ENCODE peak calls at places on chromosomes 4 and X, in four cellular contexts. One of them, this sample, is unnamed.
A peak's percentile ranks its signal among the peaks of the same experiment; 100 is the strongest.

GRCh38 chrX:115362334-115363095 is 73.0 kb downstream of the LUZP4 start:
- DNase-seq in iPS DF 19.7: no peak
- DNase-seq in nucleus accumbens: no peak
- DNase-seq in right cardiac atrium: no peak
- DNase-seq in this sample: no peak

GRCh38 chrX:154531626-154532025 is 15.0 kb downstream of the G6PD start:
- DNase-seq in nucleus accumbens: no peak
- DNase-seq in iPS DF 19.7: no peak
- DNase-seq in right cardiac atrium: no peak
- DNase-seq in this sample: no peak

GRCh38 chr4:35652197-35652596 is 592.1 kb downstream of the ARAP2 start:
- DNase-seq in right cardiac atrium: no peak
- DNase-seq in nucleus accumbens: no peak
- DNase-seq in iPS DF 19.7: no peak
- DNase-seq in this sample: no peak

GRCh38 chr4:145613546-145614234 is 5.5 kb upstream of the MMAA start:
- DNase-seq in iPS DF 19.7: no peak
- DNase-seq in nucleus accumbens: no peak
- DNase-seq in right cardiac atrium: no peak
- DNase-seq in this sample: no peak

GRCh38 chrX:113330416-113330815 is 489.8 kb upstream of the AMOT start:
- DNase-seq in iPS DF 19.7: no peak
- DNase-seq in nucleus accumbens: no peak
- DNase-seq in right cardiac atrium: no peak
- DNase-seq in this sample: no peak

GRCh38 chrX:105816517-105816916 is 5.8 kb upstream of the NRK start:
- DNase-seq in iPS DF 19.7: no peak
- DNase-seq in right cardiac atrium: no peak
- DNase-seq in nucleus accumbens: no peak
- DNase-seq in this sample: no peak

GRCh38 chrX:12245650-12246645 is 107.7 kb downstream of the FRMPD4 start:
- DNase-seq in nucleus accumbens: no peak
- DNase-seq in right cardiac atrium: no peak
- DNase-seq in iPS DF 19.7: no peak
- DNase-seq in this sample: no peak

GRCh38 chr4:104015680-104016079 is 295.9 kb upstream of the TACR3 start:
- DNase-seq in right cardiac atrium: no peak
- DNase-seq in nucleus accumbens: no peak
- DNase-seq in iPS DF 19.7: peak; percentile 2
- DNase-seq in this sample: no peak

GRCh38 chr4:56468097-56468422 is 643 bp downstream of the SRP72 start:
- DNase-seq in right cardiac atrium: no peak
- DNase-seq in nucleus accumbens: no peak
- DNase-seq in iPS DF 19.7: no peak
- DNase-seq in this sample: no peak

GRCh38 chr4:146548443-146548842 is 26.7 kb upstream of the SLC10A7 start:
- DNase-seq in iPS DF 19.7: no peak
- DNase-seq in nucleus accumbens: no peak
- DNase-seq in right cardiac atrium: no peak
- DNase-seq in this sample: no peak

GRCh38 chr4:138406881-138407280 is 164.7 kb upstream of the SLC7A11 start:
- DNase-seq in iPS DF 19.7: no peak
- DNase-seq in right cardiac atrium: no peak
- DNase-seq in nucleus accumbens: no peak
- DNase-seq in this sample: no peak

GRCh38 chr4:181933471-181933870 is 309.7 kb upstream of the TENM3 start:
- DNase-seq in nucleus accumbens: no peak
- DNase-seq in right cardiac atrium: no peak
- DNase-seq in iPS DF 19.7: no peak
- DNase-seq in this sample: no peak

GRCh38 chr4:20127626-20128025 is 124.1 kb upstream of the SLIT2 start:
- DNase-seq in nucleus accumbens: no peak
- DNase-seq in right cardiac atrium: no peak
- DNase-seq in iPS DF 19.7: no peak
- DNase-seq in this sample: no peak

GRCh38 chrX:264634-265455 is 16.3 kb upstream of the PLCXD1 start:
- DNase-seq in nucleus accumbens: no peak
- DNase-seq in right cardiac atrium: no peak
- DNase-seq in iPS DF 19.7: no peak
- DNase-seq in this sample: no peak

GRCh38 chrX:53486285-53486684 is 52.1 kb upstream of the HSD17B10 start:
- DNase-seq in right cardiac atrium: no peak
- DNase-seq in nucleus accumbens: no peak
- DNase-seq in iPS DF 19.7: no peak
- DNase-seq in this sample: no peak

GRCh38 chrX:151896734-151897474 is 15.8 kb upstream of the MAGEA4 start:
- DNase-seq in iPS DF 19.7: no peak
- DNase-seq in right cardiac atrium: no peak
- DNase-seq in nucleus accumbens: no peak
- DNase-seq in this sample: no peak

GRCh38 chr4:90112715-90113114 is 14.5 kb upstream of the CCSER1 start:
- DNase-seq in nucleus accumbens: no peak
- DNase-seq in right cardiac atrium: no peak
- DNase-seq in iPS DF 19.7: no peak
- DNase-seq in this sample: no peak

GRCh38 chrX:14697453-14697852 is 168.1 kb downstream of the GLRA2 start:
- DNase-seq in right cardiac atrium: peak; percentile 6
- DNase-seq in iPS DF 19.7: no peak
- DNase-seq in nucleus accumbens: no peak
- DNase-seq in this sample: no peak

GRCh38 chr4:98653006-98653405 is 5.4 kb downstream of the TSPAN5 start:
- DNase-seq in iPS DF 19.7: no peak
- DNase-seq in nucleus accumbens: no peak
- DNase-seq in right cardiac atrium: no peak
- DNase-seq in this sample: no peak

GRCh38 chr4:80705311-80705710 is 325.2 kb upstream of the BMP3 start:
- DNase-seq in iPS DF 19.7: no peak
- DNase-seq in right cardiac atrium: no peak
- DNase-seq in nucleus accumbens: no peak
- DNase-seq in this sample: no peak

GRCh38 chrX:50036481-50036880 is 114.1 kb downstream of the CLCN5 start:
- DNase-seq in nucleus accumbens: no peak
- DNase-seq in right cardiac atrium: no peak
- DNase-seq in iPS DF 19.7: no peak
- DNase-seq in this sample: no peak

GRCh38 chrX:154013614-154014360 is 5.9 kb downstream of the IRAK1 start:
- DNase-seq in right cardiac atrium: no peak
- DNase-seq in iPS DF 19.7: no peak
- DNase-seq in nucleus accumbens: no peak
- DNase-seq in this sample: peak; percentile 41

GRCh38 chrX:150366951-150367545 is 3.9 kb downstream of the MAMLD1 start:
- DNase-seq in nucleus accumbens: no peak
- DNase-seq in right cardiac atrium: no peak
- DNase-seq in iPS DF 19.7: no peak
- DNase-seq in this sample: no peak

GRCh38 chrX:19513383-19513782 is 1.9 kb downstream of the MAP3K15 start:
- DNase-seq in iPS DF 19.7: no peak
- DNase-seq in right cardiac atrium: no peak
- DNase-seq in nucleus accumbens: no peak
- DNase-seq in this sample: no peak

GRCh38 chr4:102263024-102263787 is 82.1 kb downstream of the SLC39A8 start:
- DNase-seq in nucleus accumbens: no peak
- DNase-seq in iPS DF 19.7: no peak
- DNase-seq in right cardiac atrium: no peak
- DNase-seq in this sample: no peak

GRCh38 chr4:68079918-68080317 is 49.8 kb downstream of the TMPRSS11F start:
- DNase-seq in nucleus accumbens: no peak
- DNase-seq in right cardiac atrium: no peak
- DNase-seq in iPS DF 19.7: no peak
- DNase-seq in this sample: no peak